ENCODE peak calls at places on chromosomes 13 and 19, in four cellular contexts. D, B, Z and E are unnamed samples.

GRCh38 chr19:50639121-50640112 is at the start of gene SYT3:
- DNase-seq in D (peak; percentile 20), B (peak; percentile 28), Z (no peak), E (no peak)

GRCh38 chr19:13073263-13073662 is 29.4 kb downstream of the LYL1 start:
- DNase-seq in D (no peak), B (no peak), Z (no peak), E (no peak)

GRCh38 chr19:45395524-45396388 is 9.1 kb downstream of the PPP1R13L start:
- DNase-seq in D (no peak), B (no peak), Z (peak; percentile 57), E (no peak)

GRCh38 chr13:34358811-34359513 is 541.0 kb downstream of the RFC3 start:
- DNase-seq in D (no peak), B (no peak), Z (no peak), E (no peak)

GRCh38 chr19:4701557-4701956 is 22.1 kb downstream of the DPP9 start:
- DNase-seq in D (no peak), B (no peak), Z (no peak), E (no peak)

GRCh38 chr13:110312669-110313031 is 5.6 kb downstream of the COL4A2 start:
- DNase-seq in D (no peak), B (no peak), Z (no peak), E (no peak)

GRCh38 chr13:98110749-98111148 is 32.1 kb upstream of the FARP1 start:
- DNase-seq in D (no peak), B (no peak), Z (no peak), E (no peak)

GRCh38 chr13:74930402-74931165 is 551.4 kb downstream of the TBC1D4 start:
- DNase-seq in D (no peak), B (no peak), Z (no peak), E (no peak)

GRCh38 chr13:89708013-89708412 is 1639.5 kb upstream of the MIR17HG start:
- DNase-seq in D (no peak), B (no peak), Z (no peak), E (no peak)

GRCh38 chr19:33879818-33880575 is 83.3 kb downstream of the KCTD15 start:
- DNase-seq in D (no peak), B (peak; percentile 19), Z (no peak), E (no peak)

GRCh38 chr19:18329035-18329376 is 6.1 kb upstream of the LSM4 start:
- DNase-seq in D (no peak), B (no peak), Z (no peak), E (no peak)

DNA sequence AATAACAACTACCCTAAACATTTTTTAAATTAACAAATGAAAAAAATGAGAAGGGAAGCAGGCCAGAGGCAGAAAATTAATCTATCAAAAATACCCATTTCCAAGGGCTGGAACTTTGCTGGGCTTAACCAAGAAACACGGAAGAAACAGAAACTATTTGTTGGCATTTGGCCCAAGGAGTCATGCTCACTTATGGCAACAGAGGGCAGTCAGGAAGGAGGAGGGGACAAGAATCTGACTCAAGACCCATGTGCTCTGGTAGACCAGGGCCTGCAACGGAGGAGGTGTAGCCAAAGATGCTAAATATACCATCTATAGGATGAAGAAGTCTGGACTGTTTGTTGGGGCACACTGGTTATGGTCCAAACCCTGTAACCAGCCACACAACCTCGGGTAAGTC is 496.7 kb downstream of the COG6 start:
- DNase-seq in D (no peak), B (peak; percentile 13), Z (no peak), E (no peak)
- TF ChIP-seq CTCF in D (no peak), B (peak; percentile 20), Z (no peak), E (no peak)

GRCh38 chr13:114018461-114019055 is 44.7 kb upstream of the C13orf46 start:
- DNase-seq in D (no peak), B (no peak), Z (no peak), E (no peak)

GRCh38 chr13:114016321-114017027 is 42.6 kb upstream of the C13orf46 start:
- DNase-seq in D (no peak), B (no peak), Z (no peak), E (no peak)

GRCh38 chr13:114015608-114016295 is 41.9 kb upstream of the C13orf46 start:
- DNase-seq in D (peak; percentile 75), B (peak; percentile 38), Z (no peak), E (no peak)

GRCh38 chr13:114017966-114018365 is 44.1 kb upstream of the C13orf46 start:
- DNase-seq in D (no peak), B (no peak), Z (no peak), E (no peak)

GRCh38 chr13:114017028-114017630 is 43.3 kb upstream of the C13orf46 start:
- DNase-seq in D (no peak), B (no peak), Z (no peak), E (no peak)
- TF ChIP-seq CTCF in D (no peak), B (peak; percentile 15), Z (no peak), E (no peak)

DNA sequence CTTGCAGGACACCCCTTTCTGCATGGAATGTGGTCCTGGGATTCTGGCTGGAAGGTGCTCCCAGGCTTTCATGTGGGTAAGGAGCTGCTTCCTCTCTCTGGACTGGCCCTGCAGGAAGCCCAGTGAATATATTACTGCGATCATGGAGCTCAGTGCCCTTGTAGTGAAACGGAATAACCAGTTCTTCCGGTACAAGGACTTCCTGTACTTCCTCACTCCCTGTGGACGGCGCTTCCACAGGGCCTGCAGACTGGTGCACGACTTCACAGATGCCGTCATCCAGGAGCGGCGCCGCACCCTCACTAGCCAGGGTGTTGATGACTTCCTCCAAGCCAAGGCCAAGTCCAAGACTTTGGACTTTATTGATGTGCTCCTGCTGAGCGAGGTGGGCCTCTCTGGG is 8.0 kb downstream of the CYP4F8 start:
- DNase-seq in D (peak; percentile 57), B (no peak), Z (no peak), E (no peak)
- TF ChIP-seq CTCF in D (no peak), B (no peak), Z (no peak), E (no peak)

DNA sequence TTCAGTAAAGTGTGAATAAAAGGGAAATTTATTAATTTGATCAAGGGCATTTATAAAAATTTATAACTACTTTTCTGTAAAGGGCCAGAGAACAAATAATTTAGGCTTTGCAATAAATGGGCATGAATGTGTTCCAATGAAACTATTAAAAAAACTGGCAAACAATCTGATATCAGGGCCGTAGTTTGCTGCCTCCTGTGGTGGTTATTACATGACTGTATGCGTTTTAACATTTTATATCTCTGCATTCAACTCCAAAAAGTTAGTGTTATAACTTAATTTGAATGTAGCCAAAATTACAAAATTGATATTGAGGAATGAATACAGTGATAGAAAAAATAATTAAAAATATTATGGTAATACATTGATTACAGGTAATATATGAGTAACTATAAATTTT is 80.5 kb upstream of the POSTN start:
- DNase-seq in D (no peak), B (no peak), Z (no peak), E (no peak)
- TF ChIP-seq CTCF in D (no peak), B (no peak), Z (no peak), E (no peak)

GRCh38 chr13:30112602-30113435 is 194.5 kb downstream of the KATNAL1 start:
- DNase-seq in D (peak; percentile 89), B (peak; percentile 78), Z (peak; percentile 88), E (peak; percentile 66)

GRCh38 chr13:30113531-30113930 is 193.8 kb downstream of the KATNAL1 start:
- DNase-seq in D (no peak), B (no peak), Z (no peak), E (no peak)

GRCh38 chr13:30110301-30111070 is 196.9 kb downstream of the KATNAL1 start:
- DNase-seq in D (no peak), B (no peak), Z (no peak), E (no peak)

GRCh38 chr13:30109471-30110135 is 197.7 kb downstream of the KATNAL1 start:
- DNase-seq in D (no peak), B (no peak), Z (no peak), E (no peak)

DNA sequence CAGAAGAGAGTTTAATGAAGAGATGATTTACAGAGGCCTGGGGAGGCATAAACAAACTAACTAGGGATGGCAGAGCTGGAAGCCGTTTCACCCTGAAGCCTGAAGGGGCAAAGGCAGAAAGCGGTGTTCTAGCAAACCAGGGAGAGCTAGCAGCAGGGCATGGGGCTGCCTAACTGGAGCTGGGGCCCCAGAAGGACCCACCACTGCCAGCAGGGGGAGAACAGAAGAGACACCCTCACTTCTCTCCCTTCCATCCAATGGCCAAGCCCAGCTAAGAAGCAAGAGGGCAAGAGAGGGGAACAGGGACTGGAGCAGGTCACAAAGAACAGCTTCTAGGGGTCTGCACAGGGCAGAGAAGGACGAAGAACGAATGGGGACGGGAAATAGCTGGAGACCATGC is 195.5 kb downstream of the KATNAL1 start:
- DNase-seq in D (no peak), B (no peak), Z (no peak), E (no peak)
- TF ChIP-seq CTCF in D (no peak), B (no peak), Z (no peak), E (no peak)

DNA sequence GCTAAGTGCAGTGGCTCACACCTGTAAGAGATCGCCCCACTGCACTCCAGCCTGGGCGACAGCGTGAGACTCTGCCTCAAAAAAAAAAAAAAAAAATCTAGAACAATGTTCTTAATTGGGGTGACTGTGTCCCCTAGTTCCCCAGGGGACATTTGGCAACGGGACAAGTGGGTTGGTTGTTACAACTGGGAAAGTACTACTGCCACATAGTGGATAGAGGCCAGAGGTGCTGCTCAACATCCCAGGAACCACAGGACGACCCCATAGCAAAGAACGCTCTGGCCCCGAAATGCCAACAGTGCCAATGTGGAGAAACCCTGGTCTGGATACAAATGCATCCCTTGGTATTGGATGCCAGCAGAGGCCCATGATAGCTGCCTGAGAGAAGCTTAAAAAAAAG is 11.8 kb downstream of the NLRP12 start:
- DNase-seq in D (no peak), B (no peak), Z (no peak), E (no peak)
- TF ChIP-seq CTCF in D (no peak), B (no peak), Z (no peak), E (no peak)

GRCh38 chr13:48400820-48401219 is 12.1 kb downstream of the LPAR6 start:
- DNase-seq in D (no peak), B (no peak), Z (no peak), E (no peak)
- TF ChIP-seq CTCF in D (no peak), B (peak; percentile 47), Z (no peak), E (no peak)